ENCODE peak calls at places on chromosomes 16 and 17, in six cellular contexts. O is NCI-H2107; Q is GM03348; H is A172; R is CD4-positive, alpha-beta T cell; T is AML-193. F is an unnamed sample.

GRCh38 chr16:74309789-74310781 is 13.5 kb downstream of the PSMD7 start:
- DNase-seq in R (no peak), T (peak), H (peak), O (no peak), Q (peak), F (peak)

GRCh38 chr16:11078812-11079459 is 134.6 kb downstream of the CLEC16A start:
- DNase-seq in R (no peak), O (no peak), T (no peak), H (peak), Q (peak), F (peak)

GRCh38 chr17:67879662-67880061 is 54.4 kb downstream of the BPTF start:
- DNase-seq in H (no peak), R (no peak), O (no peak), Q (no peak), T (no peak), F (no peak)

GRCh38 chr17:17944253-17944652 is 27.9 kb downstream of the TOM1L2 start:
- DNase-seq in O (no peak), H (no peak), Q (no peak), T (no peak), R (no peak), F (no peak)

GRCh38 chr17:77571562-77571981 is 386.9 kb upstream of the TNRC6C start:
- DNase-seq in H (no peak), R (peak), Q (peak), O (no peak), T (no peak), F (peak)

GRCh38 chr17:44281570-44281969 is 13.6 kb upstream of the SLC4A1 start:
- DNase-seq in T (no peak), O (no peak), Q (no peak), R (no peak), H (no peak), F (no peak)

GRCh38 chr17:70375406-70375805 is 206.1 kb downstream of the KCNJ2 start:
- DNase-seq in O (no peak), R (no peak), Q (no peak), T (no peak), H (no peak), F (no peak)

GRCh38 chr16:14205666-14206065 is 134.5 kb downstream of the MRTFB start:
- DNase-seq in Q (no peak), T (no peak), O (no peak), H (no peak), R (no peak), F (no peak)

GRCh38 chr17:18143044-18143936 is 34.7 kb downstream of the MYO15A start:
- DNase-seq in O (no peak), H (no peak), R (no peak), Q (no peak), T (no peak), F (no peak)

GRCh38 chr16:78118469-78119025 is 19.1 kb downstream of the WWOX start:
- DNase-seq in O (no peak), Q (no peak), R (no peak), T (no peak), H (no peak), F (no peak)

GRCh38 chr17:27506348-27507218 is 50.3 kb downstream of the KSR1 start:
- DNase-seq in T (no peak), O (no peak), H (peak), Q (no peak), R (no peak), F (no peak)

GRCh38 chr16:58510776-58511628 is 4.3 kb upstream of the SETD6 start:
- DNase-seq in Q (no peak), H (no peak), O (no peak), R (no peak), T (no peak), F (no peak)

GRCh38 chr17:41301204-41301790 is 1.4 kb downstream of the KRTAP29-1 start:
- DNase-seq in O (no peak), T (no peak), Q (no peak), R (no peak), H (no peak), F (no peak)